ENCODE peak calls at places on chromosome 1, in four cellular contexts. W is HCT116, O is K562, D is SK-N-SH. L is an unnamed sample.

GRCh38 chr1:35860680-35861079 is 22.3 kb upstream of the AGO1 start:
- DNase-seq in D (no peak), W (no peak), O (no peak), L (no peak)

GRCh38 chr1:223393275-223394214 is at the start of gene CCDC185:
- DNase-seq in O (no peak), W (no peak), D (peak; percentile 66), L (peak; percentile 66)

GRCh38 chr1:13443506-13443905 is 33.3 kb downstream of the PRAMEF20 start:
- DNase-seq in O (no peak), W (no peak), D (no peak), L (no peak)

GRCh38 chr1:89962024-89962741 is 32.7 kb upstream of the ZNF326 start:
- DNase-seq in O (no peak), D (no peak), W (no peak), L (no peak)

GRCh38 chr1:33080885-33081553 is at the start of gene AZIN2:
- DNase-seq in D (peak; percentile 98), W (peak; percentile 86), O (peak; percentile 96), L (peak; percentile 93)

GRCh38 chr1:101128211-101128727 is 102.7 kb upstream of the DPH5 start:
- DNase-seq in O (peak; percentile 88), D (no peak), W (no peak), L (no peak)

GRCh38 chr1:201400257-201401230 is 1.4 kb upstream of the LAD1 start:
- DNase-seq in W (no peak), D (no peak), O (no peak), L (no peak)

GRCh38 chr1:172870901-172871606 is 179.7 kb downstream of the TNFSF18 start:
- DNase-seq in D (no peak), W (peak; percentile 93), O (no peak), L (no peak)

GRCh38 chr1:81391100-81391828 is 409.5 kb upstream of the ADGRL2 start:
- DNase-seq in W (no peak), O (no peak), D (no peak), L (no peak)

GRCh38 chr1:3902546-3902945 is 2.5 kb upstream of the C1orf174 start:
- DNase-seq in O (no peak), D (no peak), W (no peak), L (no peak)

GRCh38 chr1:27563407-27564263 is 40.3 kb downstream of the AHDC1 start:
- DNase-seq in O (peak; percentile 84), D (no peak), W (no peak), L (peak; percentile 68)

GRCh38 chr1:158112994-158113758 is 67.5 kb upstream of the CD1D start:
- DNase-seq in W (no peak), O (no peak), D (peak; percentile 59), L (no peak)

GRCh38 chr1:241605146-241605805 is 34.9 kb downstream of the CHML start:
- DNase-seq in D (peak; percentile 17), O (peak; percentile 39), W (no peak), L (no peak)

GRCh38 chr1:116494351-116494692 is 76.5 kb downstream of the CD58 start:
- DNase-seq in W (no peak), O (no peak), D (no peak), L (peak; percentile 53)

GRCh38 chr1:203440780-203441179 is 34.8 kb upstream of the PRELP start:
- DNase-seq in W (no peak), D (peak; percentile 61), O (peak; percentile 24), L (peak; percentile 75)

GRCh38 chr1:150160964-150161626 is 11.4 kb downstream of the PLEKHO1 start:
- DNase-seq in O (no peak), W (no peak), D (no peak), L (no peak)

GRCh38 chr1:64967381-64967780 is 1.0 kb upstream of the JAK1 start:
- DNase-seq in D (no peak), W (no peak), O (no peak), L (peak; percentile 31)

GRCh38 chr1:177164380-177165068 is at the start of gene ASTN1:
- DNase-seq in D (peak; percentile 90), O (no peak), W (no peak), L (no peak)

GRCh38 chr1:36419569-36419968 is 21.9 kb upstream of the LSM10 start:
- DNase-seq in W (no peak), D (no peak), O (no peak), L (no peak)

GRCh38 chr1:58997060-58997411 is 213.2 kb upstream of the JUN start:
- DNase-seq in W (no peak), O (no peak), D (no peak), L (no peak)

GRCh38 chr1:46244656-46245371 is 2.7 kb upstream of the RAD54L start:
- DNase-seq in D (peak; percentile 50), O (peak; percentile 48), W (no peak), L (peak; percentile 51)

GRCh38 chr1:205379056-205379455 is 22.3 kb upstream of the KLHDC8A start:
- DNase-seq in W (no peak), D (no peak), O (no peak), L (no peak)

GRCh38 chr1:6560267-6560666 is 5.2 kb downstream of the TAS1R1 start:
- DNase-seq in D (no peak), W (no peak), O (no peak), L (no peak)

GRCh38 chr1:40438391-40439015 is 11.8 kb upstream of the ZFP69B start:
- DNase-seq in W (no peak), D (peak; percentile 75), O (peak; percentile 44), L (peak; percentile 28)

DNA sequence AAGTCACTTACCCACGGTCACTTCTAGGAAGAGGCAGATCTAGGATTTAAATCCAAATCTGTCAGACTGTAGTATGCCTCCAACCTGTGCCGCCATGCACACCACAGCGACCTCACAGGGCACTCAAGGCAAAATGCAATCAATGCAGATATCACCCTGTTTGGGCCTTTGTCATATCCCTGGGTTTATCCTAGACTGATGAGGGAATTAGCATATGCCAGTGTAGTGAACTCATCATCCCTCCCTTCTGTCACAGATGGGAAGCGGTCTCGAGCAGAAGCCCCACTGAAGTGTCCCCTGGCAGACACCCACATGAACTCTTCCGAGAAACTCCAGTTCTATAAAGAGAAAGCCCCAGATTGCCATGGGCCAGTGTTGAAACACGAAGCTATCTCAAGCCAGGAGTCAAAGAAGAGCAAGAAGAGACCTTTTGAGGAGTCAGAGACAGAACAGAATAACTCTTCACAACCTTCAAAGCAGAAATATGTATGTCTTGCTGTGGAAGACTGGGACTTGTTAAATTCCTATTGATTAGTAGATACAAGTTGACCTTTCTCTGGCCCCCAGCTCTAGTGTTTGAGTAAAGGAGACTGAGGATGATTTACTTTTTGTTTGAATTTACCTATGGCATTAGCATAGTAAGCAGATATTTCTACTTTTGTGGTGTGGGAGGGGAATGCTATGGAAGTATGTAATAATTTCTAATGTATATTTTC is 21.4 kb downstream of the LRRC42 start:
- DNase-seq in D (no peak), O (no peak), W (no peak), L (no peak)
- TF ChIP-seq JUND in D (no peak), O (no peak), W (no peak), L (no peak)

DNA sequence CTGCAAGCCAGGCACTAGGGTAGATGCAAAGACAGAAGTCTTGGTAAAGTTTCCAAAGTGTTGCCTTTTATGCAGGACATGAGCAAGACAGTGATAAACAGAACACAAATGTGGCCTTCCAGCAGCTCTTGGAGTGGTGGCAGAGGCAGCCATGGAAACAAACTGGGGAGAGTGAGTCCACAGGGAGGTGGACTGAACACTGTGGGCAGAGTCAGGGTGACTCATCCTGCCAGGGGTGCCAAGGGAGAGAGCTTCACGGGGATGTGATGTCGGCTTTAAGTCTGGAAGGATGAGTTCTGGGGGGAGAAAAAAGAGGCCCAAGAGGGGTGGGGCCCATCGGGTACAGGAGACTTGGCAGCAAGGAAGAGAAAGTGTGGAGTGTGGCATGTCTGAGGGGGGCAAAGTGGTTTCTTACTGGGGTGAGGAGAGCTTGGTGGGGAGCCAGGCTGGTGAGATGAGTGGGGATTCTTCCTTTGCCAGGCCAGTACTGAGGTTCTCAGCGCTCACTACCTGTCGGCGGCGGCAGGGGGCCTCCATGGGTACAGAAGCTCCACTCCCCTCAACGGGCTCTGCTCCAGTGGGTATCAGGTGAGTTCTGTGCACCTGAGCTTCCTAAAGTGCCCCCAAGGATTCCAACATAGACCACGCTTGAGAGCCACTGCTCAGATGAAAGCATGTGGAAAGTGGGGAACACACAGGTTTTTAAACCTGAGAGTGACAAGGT is 41.8 kb downstream of the KIAA0040 start:
- DNase-seq in D (no peak), W (no peak), O (no peak), L (no peak)
- TF ChIP-seq JUND in D (peak; percentile 9), W (no peak), O (no peak), L (no peak)

DNA sequence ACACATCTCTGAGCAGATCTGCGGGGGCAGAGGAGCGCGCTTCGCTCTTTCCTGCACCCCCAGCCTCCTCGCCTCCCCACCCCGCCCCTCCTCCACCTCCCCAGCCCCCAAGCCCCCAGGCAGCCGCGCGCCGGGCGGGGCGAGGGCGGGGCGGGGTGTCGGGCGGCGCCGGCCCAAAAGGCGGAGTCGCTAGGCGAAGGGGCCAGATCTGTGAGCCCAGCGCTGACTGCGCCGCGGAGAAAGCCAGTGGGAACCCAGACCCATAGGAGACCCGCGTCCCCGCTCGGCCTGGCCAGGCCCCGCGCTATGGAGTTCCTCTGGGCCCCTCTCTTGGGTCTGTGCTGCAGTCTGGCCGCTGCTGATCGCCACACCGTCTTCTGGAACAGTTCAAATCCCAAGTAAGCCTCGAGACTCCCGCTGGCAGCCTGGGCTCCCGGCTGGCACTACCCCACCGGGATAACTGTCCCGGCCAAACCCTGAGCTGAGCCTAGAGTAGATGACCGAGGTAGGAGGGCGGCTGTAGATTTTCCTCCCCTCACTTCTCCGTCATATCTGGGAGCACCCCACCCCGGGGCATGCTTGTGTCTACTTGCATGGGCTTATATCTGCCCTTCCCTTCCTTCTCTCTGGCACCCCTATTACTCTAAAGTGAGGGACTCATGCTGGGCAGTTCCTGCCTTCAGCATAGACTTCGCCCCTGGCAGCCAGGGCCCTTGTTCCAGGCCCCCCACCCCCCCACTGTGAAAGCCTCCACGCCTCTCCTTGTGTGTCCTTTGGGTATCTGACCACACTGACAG is at the start of gene EFNA1:
- DNase-seq in W (no peak), O (peak; percentile 76), D (peak; percentile 84), L (no peak)
- TF ChIP-seq JUND in W (no peak), O (no peak), D (no peak), L (no peak)

GRCh38 chr1:211831558-211832323 is 1.2 kb upstream of the LPGAT1 start:
- DNase-seq in O (no peak), W (no peak), D (peak; percentile 47), L (no peak)
- TF ChIP-seq JUND in O (no peak), W (no peak), D (no peak), L (no peak)